ENCODE peak calls at places on chromosomes 2 and 18, in nine cellular contexts. R is IMR-90, P is dorsolateral prefrontal cortex, K is ascending aorta, H is fibroblast of mammary gland, M is cardiac fibroblast, E is kidney, D is MM.1S, A is foreskin fibroblast. T is an unnamed sample.

GRCh38 chr18:78390348-78390929 is 589.2 kb upstream of the SALL3 start:
- DNase-seq in R (no peak), P (no peak), K (no peak), H (no peak), M (no peak), E (no peak), D (no peak), A (no peak), T (no peak)

GRCh38 chr2:238256111-238256510 is 16.3 kb upstream of the HES6 start:
- DNase-seq in R (no peak), P (no peak), K (no peak), H (no peak), M (no peak), E (peak; percentile 23), D (no peak), A (no peak), T (no peak)

GRCh38 chr2:229240984-229241491 is 30.0 kb downstream of the PID1 start:
- DNase-seq in R (no peak), P (no peak), K (no peak), H (no peak), M (no peak), E (no peak), D (no peak), A (no peak), T (no peak)

GRCh38 chr18:46281185-46282176 is 177.3 kb downstream of the HAUS1 start:
- DNase-seq in R (peak; percentile 79), P (peak; percentile 77), K (no peak), H (peak; percentile 78), M (peak; percentile 84), E (peak; percentile 82), D (peak; percentile 46), A (peak; percentile 67), T (peak; percentile 83)

GRCh38 chr2:185318271-185318724 is 420.3 kb upstream of the FSIP2 start:
- DNase-seq in R (no peak), P (no peak), K (no peak), H (no peak), M (no peak), E (no peak), D (no peak), A (no peak), T (no peak)

GRCh38 chr2:104321800-104322164 is 532.1 kb upstream of the POU3F3 start:
- DNase-seq in R (no peak), P (no peak), K (no peak), H (no peak), M (no peak), E (no peak), D (no peak), A (no peak), T (no peak)

GRCh38 chr2:149826471-149827125 is 239.0 kb upstream of the MMADHC start:
- DNase-seq in R (peak; percentile 18), P (no peak), K (no peak), H (peak; percentile 49), M (peak; percentile 17), E (no peak), D (no peak), A (peak; percentile 23), T (peak; percentile 18)

GRCh38 chr2:118878531-118879149 is 31.2 kb upstream of the EN1 start:
- DNase-seq in R (no peak), P (no peak), K (peak; percentile 35), H (no peak), M (no peak), E (no peak), D (no peak), A (no peak), T (no peak)

GRCh38 chr2:54950811-54951210 is 99.4 kb downstream of the RTN4 start:
- DNase-seq in R (no peak), P (no peak), K (no peak), H (no peak), M (no peak), E (no peak), D (no peak), A (no peak), T (no peak)

GRCh38 chr18:77210249-77210648 is 39.4 kb upstream of the GALR1 start:
- DNase-seq in R (no peak), P (no peak), K (no peak), H (no peak), M (no peak), E (no peak), D (no peak), A (no peak), T (no peak)

GRCh38 chr18:71130351-71130750 is 841.5 kb downstream of the SOCS6 start:
- DNase-seq in R (no peak), P (no peak), K (no peak), H (no peak), M (no peak), E (no peak), D (no peak), A (no peak), T (no peak)

GRCh38 chr2:99158599-99158998 is 3.8 kb downstream of the LIPT1 start:
- DNase-seq in R (no peak), P (no peak), K (no peak), H (no peak), M (no peak), E (no peak), D (no peak), A (no peak), T (no peak)
- TF ChIP-seq CTCF in R (no peak), P (no peak), K (no peak), H (no peak), M (no peak), E (no peak), D (peak; percentile 10), A (no peak), T (no peak)

DNA sequence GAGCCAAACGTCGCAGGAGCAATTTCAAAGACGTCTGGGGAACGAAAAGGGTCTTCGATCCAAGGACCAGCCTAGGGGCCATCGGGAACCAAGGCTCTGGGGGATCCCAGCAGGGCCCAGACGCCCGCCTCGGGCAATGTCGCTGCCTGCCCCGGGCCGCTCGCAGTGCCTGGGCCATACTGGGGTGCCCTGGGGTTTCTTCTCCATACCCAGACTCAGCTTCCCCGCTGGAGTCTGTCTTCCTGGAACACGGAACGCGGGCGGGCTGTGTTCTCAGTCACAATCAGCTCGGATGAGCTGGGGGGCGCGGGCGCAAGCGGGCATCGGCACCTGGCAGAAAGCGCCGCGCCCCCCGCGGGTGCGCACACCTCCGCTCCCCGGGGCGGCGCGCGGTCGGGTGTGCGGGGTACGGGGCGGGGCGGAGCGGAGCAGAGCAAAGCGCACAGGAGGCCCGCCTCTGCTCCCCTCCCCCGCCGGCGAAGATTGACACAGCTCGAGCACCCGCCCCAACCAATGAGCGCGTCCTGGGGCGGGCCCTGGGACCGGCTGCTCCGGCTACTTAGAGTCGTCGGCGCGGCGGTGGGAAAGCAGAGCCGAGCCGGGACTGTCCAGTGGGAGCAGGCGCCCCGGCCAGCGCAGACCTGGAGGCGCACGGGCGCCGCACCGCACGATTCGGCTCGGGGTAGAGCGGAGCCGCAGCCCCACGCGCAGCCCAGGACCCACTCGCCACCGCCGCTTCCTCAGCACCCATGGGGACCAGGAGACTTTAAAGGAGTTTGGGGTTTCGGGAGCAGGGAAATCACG is at the start of gene LRATD1:
- DNase-seq in R (peak; percentile 55), P (peak; percentile 89), K (peak; percentile 86), H (peak; percentile 73), M (peak; percentile 15), E (peak; percentile 97), D (no peak), A (peak; percentile 72), T (peak; percentile 17)
- H3K4me3 ChIP-seq in R (peak within 1 kb of the TSS; percentile 43), P (peak within 1 kb of the TSS; percentile 76), K (peak within 1 kb of the TSS; percentile 71), H (peak within 1 kb of the TSS; percentile 61), M (peak within 1 kb of the TSS; percentile 41), E (peak within 1 kb of the TSS; percentile 73), D (no peak within 1 kb of the TSS), A (peak within 1 kb of the TSS; percentile 58), T (no peak within 1 kb of the TSS)

GRCh38 chr2:202032841-202033316 is 776 bp upstream of the FZD7 start:
- DNase-seq in R (peak; percentile 51), P (no peak), K (peak; percentile 78), H (peak; percentile 49), M (peak; percentile 12), E (peak; percentile 90), D (peak; percentile 45), A (peak; percentile 35), T (no peak)

GRCh38 chr2:202031261-202031986 is 2.2 kb upstream of the FZD7 start:
- DNase-seq in R (no peak), P (no peak), K (no peak), H (no peak), M (no peak), E (no peak), D (no peak), A (no peak), T (no peak)

GRCh38 chr2:202034249-202035088 is 814 bp downstream of the FZD7 start:
- DNase-seq in R (no peak), P (no peak), K (peak; percentile 64), H (peak; percentile 47), M (peak; percentile 26), E (peak; percentile 79), D (peak; percentile 16), A (peak; percentile 41), T (peak; percentile 28)

GRCh38 chr2:202035089-202035940 is 1.7 kb downstream of the FZD7 start:
- DNase-seq in R (peak; percentile 87), P (peak; percentile 38), K (peak; percentile 71), H (peak; percentile 74), M (peak; percentile 68), E (peak; percentile 90), D (no peak), A (peak; percentile 66), T (peak; percentile 56)

DNA sequence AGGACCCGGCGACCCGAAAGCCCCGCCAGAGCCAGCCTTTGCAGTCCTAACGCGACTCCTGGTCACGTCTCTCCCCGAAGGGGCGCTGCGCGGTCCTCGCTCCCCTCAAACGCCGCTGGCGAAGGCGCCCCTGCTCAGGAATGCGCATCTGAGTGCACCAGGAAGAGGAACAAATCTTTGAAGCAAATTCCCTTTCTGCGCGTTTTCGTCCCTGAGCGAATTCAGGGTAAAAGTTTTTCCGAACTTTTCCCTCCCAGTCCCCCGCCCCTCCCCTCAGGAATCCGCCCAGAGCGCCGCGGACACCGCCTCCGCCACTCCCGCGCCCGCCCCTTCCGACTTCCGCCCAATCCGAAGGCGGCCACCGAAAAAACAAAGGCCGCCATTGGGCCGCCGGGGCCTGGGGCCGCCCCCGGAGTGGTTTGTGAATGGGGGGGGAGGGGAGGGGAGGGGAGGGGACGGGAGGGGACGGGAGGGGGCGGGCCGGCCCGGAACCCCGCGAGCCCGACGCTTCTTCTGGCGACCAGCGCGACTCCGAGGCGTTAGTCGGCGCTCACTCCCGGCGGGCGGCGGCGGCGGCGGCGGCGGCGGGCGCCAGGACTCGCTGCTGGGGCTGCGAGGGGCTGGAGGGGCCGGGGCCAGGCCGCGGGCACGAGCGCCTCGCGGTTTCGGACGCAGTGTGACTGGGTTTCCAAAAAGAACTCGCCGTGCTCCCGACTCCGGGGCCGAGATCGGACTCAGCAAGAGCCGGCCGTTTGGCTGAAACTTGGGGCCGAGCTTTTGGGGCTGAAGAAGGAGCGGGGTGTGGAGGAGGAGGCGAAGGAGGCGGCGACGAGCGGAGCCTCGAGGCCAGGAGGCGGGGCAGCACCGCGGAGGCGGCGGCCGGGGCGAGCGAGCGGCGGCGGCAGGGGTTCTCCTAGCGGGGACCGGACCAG is at the start of gene FZD7:
- DNase-seq in R (peak; percentile 92), P (peak; percentile 77), K (peak; percentile 95), H (peak; percentile 86), M (peak; percentile 93), E (peak; percentile 98), D (peak; percentile 91), A (peak; percentile 96), T (peak; percentile 89)
- TF ChIP-seq CTCF in R (peak; percentile 0), P (no peak), K (no peak), H (peak; percentile 16), M (peak; percentile 14), E (no peak), D (peak; percentile 40), A (no peak), T (peak; percentile 16)

DNA sequence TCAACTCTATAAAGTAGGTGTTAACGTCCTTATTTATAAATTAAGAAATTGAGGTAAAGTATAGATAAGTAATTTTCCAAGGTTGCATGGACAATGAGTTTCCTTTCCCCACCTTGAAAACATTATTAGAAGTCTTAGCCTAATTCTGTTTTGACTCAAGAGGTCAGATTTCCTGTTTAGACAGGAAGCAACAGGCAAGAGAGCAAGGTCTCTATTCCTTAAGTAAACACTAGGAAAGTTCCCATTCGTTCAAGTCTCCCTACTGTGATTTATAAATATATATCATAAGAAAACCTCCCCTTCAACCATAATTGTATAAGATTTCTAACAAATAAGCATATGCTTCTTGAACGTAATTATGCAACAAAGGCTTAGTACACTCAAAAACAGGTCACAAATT is 40.3 kb downstream of the CLASP1 start:
- DNase-seq in R (no peak), P (no peak), K (no peak), H (no peak), M (no peak), E (no peak), D (no peak), A (no peak), T (no peak)
- H3K4me3 ChIP-seq in R (no peak overlapping the region), P (no peak overlapping the region), K (no peak overlapping the region), H (no peak overlapping the region), M (no peak overlapping the region), E (no peak overlapping the region), D (no peak overlapping the region), A (no peak overlapping the region), T (no peak overlapping the region)

T was measured in fibroblast of pulmonary artery.